ENCODE peak calls at places on chromosomes 4 and X, in eight cellular contexts. Q, C, L, I, X, V, G and S are unnamed samples.

GRCh38 chrX:133819546-133819945 is 165.8 kb downstream of the GPC3 start:
- DNase-seq in V (no peak), X (no peak), C (no peak), Q (no peak), I (no peak), G (no peak), L (no peak), S (no peak)

GRCh38 chr4:38150021-38150671 is 189.9 kb downstream of the PTTG2 start:
- DNase-seq in Q (no peak), L (no peak), I (no peak), V (no peak), G (no peak), C (no peak), X (no peak), S (no peak)

GRCh38 chr4:37762294-37763163 is 64.0 kb upstream of the PGM2 start:
- DNase-seq in Q (peak), V (no peak), X (no peak), G (no peak), I (peak), L (no peak), C (no peak), S (no peak)

GRCh38 chr4:152278505-152279301 is 257.2 kb downstream of the FBXW7 start:
- DNase-seq in Q (no peak), G (no peak), X (no peak), L (no peak), C (no peak), V (peak), I (no peak), S (peak)

GRCh38 chr4:1122501-1122900 is 9.1 kb upstream of the RNF212 start:
- DNase-seq in I (no peak), G (no peak), L (no peak), X (no peak), C (no peak), V (no peak), Q (no peak), S (no peak)

GRCh38 chrX:22462959-22463358 is 190.2 kb downstream of the CBLL2 start:
- DNase-seq in C (no peak), V (no peak), Q (no peak), I (no peak), L (no peak), G (no peak), X (no peak), S (no peak)

GRCh38 chrX:101370888-101371504 is 15.0 kb downstream of the BTK start:
- DNase-seq in C (no peak), X (no peak), I (no peak), G (no peak), L (no peak), V (no peak), Q (no peak), S (no peak)

GRCh38 chr4:151169900-151170299 is 70.5 kb downstream of the RPS3A start:
- DNase-seq in L (no peak), G (no peak), V (no peak), C (no peak), I (no peak), Q (no peak), X (no peak), S (no peak)

GRCh38 chr4:185599844-185600243 is 64.5 kb upstream of the PDLIM3 start:
- DNase-seq in X (no peak), G (no peak), V (peak), I (no peak), C (no peak), L (no peak), Q (no peak), S (no peak)

GRCh38 chr4:78553526-78554060 is 2.0 kb downstream of the ANXA3 start:
- DNase-seq in V (no peak), I (no peak), G (no peak), Q (no peak), C (no peak), L (no peak), X (no peak), S (no peak)

GRCh38 chr4:143514432-143514831 is 930 bp downstream of the SMARCA5 start:
- DNase-seq in V (peak), X (no peak), I (peak), C (no peak), Q (peak), G (peak), L (peak), S (peak)

GRCh38 chrX:40174594-40175415 is 77.0 kb upstream of the BCOR start:
- DNase-seq in G (no peak), X (no peak), Q (peak), V (peak), C (no peak), I (peak), L (peak), S (no peak)

GRCh38 chrX:136354201-136354600 is 53.4 kb downstream of the ADGRG4 start:
- DNase-seq in X (no peak), L (no peak), V (no peak), I (no peak), G (no peak), Q (no peak), C (no peak), S (no peak)

GRCh38 chr4:109977854-109978501 is 65.3 kb downstream of the EGF start:
- DNase-seq in I (no peak), X (no peak), G (no peak), L (no peak), C (no peak), V (no peak), Q (peak), S (no peak)

GRCh38 chr4:109976189-109976588 is 63.5 kb downstream of the EGF start:
- DNase-seq in X (no peak), G (no peak), V (no peak), L (no peak), Q (no peak), I (no peak), C (no peak), S (no peak)

GRCh38 chr4:109979932-109980717 is 67.4 kb downstream of the EGF start:
- DNase-seq in L (no peak), G (no peak), C (no peak), X (no peak), I (no peak), Q (no peak), V (no peak), S (no peak)

GRCh38 chr4:109981936-109982335 is 69.3 kb downstream of the EGF start:
- DNase-seq in I (no peak), Q (no peak), L (no peak), G (no peak), X (no peak), V (no peak), C (no peak), S (no peak)

GRCh38 chr4:109978704-109979103 is 66.0 kb downstream of the EGF start:
- DNase-seq in V (no peak), X (no peak), I (no peak), G (no peak), C (no peak), L (no peak), Q (peak), S (no peak)
- TF ChIP-seq CTCF in V (no peak), X (no peak), I (no peak), G (no peak), C (no peak), L (no peak), Q (peak), S (no peak)

GRCh38 chrX:108123591-108124366 is 32.2 kb downstream of the ATG4A start:
- DNase-seq in L (no peak), G (peak), C (no peak), X (no peak), I (no peak), V (no peak), Q (no peak), S (peak)
- H3K27ac ChIP-seq in L (no peak), G (peak), C (no peak), X (no peak), I (no peak), V (no peak), Q (no peak), S (no peak)

GRCh38 chr4:23290656-23291055 is 597.9 kb downstream of the GBA3 start:
- DNase-seq in V (no peak), X (no peak), C (no peak), Q (no peak), L (no peak), I (no peak), G (no peak), S (no peak)

GRCh38 chr4:23291139-23291538 is 598.4 kb downstream of the GBA3 start:
- DNase-seq in G (no peak), Q (no peak), L (no peak), V (no peak), I (no peak), X (no peak), C (no peak), S (no peak)
- TF ChIP-seq CTCF in G (no peak), Q (no peak), L (no peak), V (no peak), I (no peak), X (no peak), C (no peak), S (no peak)

GRCh38 chrX:20477219-20477618 is 210.5 kb upstream of the RPS6KA3 start:
- DNase-seq in X (no peak), I (no peak), C (no peak), V (no peak), Q (no peak), L (no peak), G (no peak), S (no peak)
- H3K27ac ChIP-seq in X (no peak), I (no peak), C (no peak), V (no peak), Q (no peak), L (no peak), G (no peak), S (no peak)

DNA sequence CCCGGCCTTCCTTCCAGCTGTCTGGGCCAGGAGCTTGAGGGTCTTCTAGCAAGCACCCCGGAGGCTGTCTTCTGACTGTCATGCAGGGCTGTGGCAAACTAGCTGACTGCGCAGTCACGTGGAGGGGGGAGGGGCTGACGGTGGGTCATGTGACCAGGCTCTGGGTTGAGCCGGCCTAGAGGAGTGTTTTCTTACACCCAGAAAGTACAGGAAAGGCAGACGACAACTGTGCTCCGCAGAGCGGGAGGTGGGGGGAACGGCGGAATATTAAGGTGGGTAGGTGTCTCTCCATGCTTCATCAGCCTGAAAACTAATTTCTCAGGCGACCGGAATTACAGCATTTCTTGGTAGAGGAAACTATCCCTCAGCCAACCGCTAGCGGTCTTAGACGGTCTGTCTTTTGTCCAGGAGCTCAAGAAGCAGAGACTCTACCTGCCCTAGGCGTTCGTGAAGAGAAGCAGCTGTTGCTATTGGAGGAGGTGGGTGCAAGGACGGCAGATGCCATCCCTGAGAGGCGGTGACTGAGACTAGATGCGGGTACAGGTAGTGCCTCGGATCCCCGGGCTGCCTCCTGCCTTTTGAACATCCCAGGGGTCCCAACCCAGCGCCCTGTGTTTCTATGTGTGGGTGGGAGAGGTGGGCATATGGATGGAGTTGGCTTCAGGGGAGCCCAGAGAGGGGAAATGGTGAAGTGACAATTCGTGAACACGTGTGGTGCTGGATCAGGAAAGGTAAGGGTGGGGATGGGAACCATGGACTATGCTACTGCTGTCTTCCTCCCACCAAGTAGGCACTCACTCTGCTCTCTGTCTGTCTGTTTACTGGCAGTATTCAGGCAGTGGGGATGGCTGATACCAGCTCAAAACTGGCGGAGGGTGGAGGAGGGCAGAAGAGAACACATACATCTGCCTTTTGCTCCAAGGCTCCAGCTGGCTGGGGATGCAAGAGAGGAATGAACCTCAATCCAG is 8.8 kb downstream of the GPRASP1 start:
- DNase-seq in G (peak), V (peak), Q (peak), I (peak), C (peak), L (peak), X (peak), S (peak)
- TF ChIP-seq CTCF in G (peak), V (peak), Q (no peak), I (no peak), C (no peak), L (no peak), X (no peak), S (no peak)